ENCODE peak calls at places on chromosomes 4 and X, in nine cellular contexts. One of them, this sample, is unnamed.

GRCh38 chrX:68784816-68785215 is 44.0 kb upstream of the EFNB1 start:
- DNase-seq in suprapubic skin: no peak
- DNase-seq in brain microvascular endothelial cell: no peak
- DNase-seq in HL-60: no peak
- DNase-seq in fibroblast of the aortic adventitia: no peak
- DNase-seq in tibial nerve: no peak
- DNase-seq in AG09309: no peak
- DNase-seq in lung: no peak
- DNase-seq in AG04450: no peak
- DNase-seq in this sample: no peak

GRCh38 chr4:25585901-25586523 is 69.6 kb upstream of the SLC34A2 start:
- DNase-seq in AG04450: no peak
- DNase-seq in brain microvascular endothelial cell: no peak
- DNase-seq in tibial nerve: no peak
- DNase-seq in lung: no peak
- DNase-seq in HL-60: no peak
- DNase-seq in fibroblast of the aortic adventitia: no peak
- DNase-seq in AG09309: no peak
- DNase-seq in suprapubic skin: no peak
- DNase-seq in this sample: no peak

GRCh38 chr4:13888112-13888511 is 260.6 kb upstream of the BOD1L1 start:
- DNase-seq in brain microvascular endothelial cell: peak; percentile 83
- DNase-seq in HL-60: no peak
- DNase-seq in lung: no peak
- DNase-seq in tibial nerve: no peak
- DNase-seq in fibroblast of the aortic adventitia: peak; percentile 94
- DNase-seq in AG04450: peak; percentile 73
- DNase-seq in suprapubic skin: no peak
- DNase-seq in AG09309: peak; percentile 82
- DNase-seq in this sample: peak; percentile 88

GRCh38 chr4:158805628-158806471 is 37.0 kb downstream of the FNIP2 start:
- DNase-seq in lung: peak; percentile 45
- DNase-seq in HL-60: peak; percentile 76
- DNase-seq in tibial nerve: no peak
- DNase-seq in brain microvascular endothelial cell: no peak
- DNase-seq in AG09309: no peak
- DNase-seq in suprapubic skin: no peak
- DNase-seq in fibroblast of the aortic adventitia: no peak
- DNase-seq in AG04450: no peak
- DNase-seq in this sample: no peak

GRCh38 chr4:118381902-118382301 is 29.1 kb upstream of the PRSS12 start:
- DNase-seq in AG09309: no peak
- DNase-seq in suprapubic skin: no peak
- DNase-seq in fibroblast of the aortic adventitia: no peak
- DNase-seq in tibial nerve: no peak
- DNase-seq in brain microvascular endothelial cell: no peak
- DNase-seq in AG04450: no peak
- DNase-seq in lung: no peak
- DNase-seq in HL-60: no peak
- DNase-seq in this sample: no peak

GRCh38 chrX:43707812-43708548 is 51.9 kb downstream of the MAOA start:
- DNase-seq in AG04450: no peak
- DNase-seq in fibroblast of the aortic adventitia: peak; percentile 15
- DNase-seq in AG09309: no peak
- DNase-seq in tibial nerve: peak; percentile 19
- DNase-seq in lung: peak; percentile 69
- DNase-seq in suprapubic skin: no peak
- DNase-seq in HL-60: no peak
- DNase-seq in brain microvascular endothelial cell: no peak
- DNase-seq in this sample: no peak

GRCh38 chr4:155822572-155822971 is 43.5 kb downstream of the ASIC5 start:
- DNase-seq in tibial nerve: no peak
- DNase-seq in brain microvascular endothelial cell: no peak
- DNase-seq in HL-60: no peak
- DNase-seq in AG09309: no peak
- DNase-seq in suprapubic skin: no peak
- DNase-seq in fibroblast of the aortic adventitia: peak; percentile 15
- DNase-seq in lung: no peak
- DNase-seq in AG04450: no peak
- DNase-seq in this sample: no peak

GRCh38 chrX:21907250-21907649 is 33.3 kb upstream of the SMS start:
- DNase-seq in AG09309: no peak
- DNase-seq in AG04450: no peak
- DNase-seq in tibial nerve: no peak
- DNase-seq in fibroblast of the aortic adventitia: peak; percentile 70
- DNase-seq in lung: no peak
- DNase-seq in brain microvascular endothelial cell: no peak
- DNase-seq in HL-60: no peak
- DNase-seq in suprapubic skin: no peak
- DNase-seq in this sample: no peak

GRCh38 chrX:49041683-49042529 is 1.3 kb downstream of the TFE3 start:
- DNase-seq in lung: no peak
- DNase-seq in HL-60: peak; percentile 24
- DNase-seq in brain microvascular endothelial cell: peak; percentile 39
- DNase-seq in AG04450: peak; percentile 29
- DNase-seq in tibial nerve: no peak
- DNase-seq in AG09309: peak; percentile 25
- DNase-seq in fibroblast of the aortic adventitia: peak; percentile 59
- DNase-seq in suprapubic skin: no peak
- DNase-seq in this sample: no peak

GRCh38 chrX:65744965-65745364 is 77.5 kb downstream of the MSN start:
- DNase-seq in lung: no peak
- DNase-seq in fibroblast of the aortic adventitia: peak; percentile 72
- DNase-seq in AG09309: no peak
- DNase-seq in brain microvascular endothelial cell: no peak
- DNase-seq in HL-60: no peak
- DNase-seq in AG04450: no peak
- DNase-seq in suprapubic skin: no peak
- DNase-seq in tibial nerve: no peak
- DNase-seq in this sample: no peak

GRCh38 chr4:2793578-2793919 is 664 bp downstream of the SH3BP2 start:
- DNase-seq in suprapubic skin: peak; percentile 82
- DNase-seq in brain microvascular endothelial cell: no peak
- DNase-seq in fibroblast of the aortic adventitia: peak; percentile 56
- DNase-seq in HL-60: no peak
- DNase-seq in AG04450: no peak
- DNase-seq in tibial nerve: peak; percentile 12
- DNase-seq in AG09309: no peak
- DNase-seq in lung: no peak
- DNase-seq in this sample: no peak

GRCh38 chr4:145740796-145741195 is 60.9 kb downstream of the C4orf51 start:
- DNase-seq in HL-60: no peak
- DNase-seq in brain microvascular endothelial cell: no peak
- DNase-seq in fibroblast of the aortic adventitia: no peak
- DNase-seq in lung: no peak
- DNase-seq in suprapubic skin: no peak
- DNase-seq in AG09309: no peak
- DNase-seq in tibial nerve: no peak
- DNase-seq in AG04450: no peak
- DNase-seq in this sample: no peak

GRCh38 chrX:13024911-13025454 is 19.4 kb downstream of the FAM9C start:
- DNase-seq in suprapubic skin: no peak
- DNase-seq in tibial nerve: no peak
- DNase-seq in HL-60: no peak
- DNase-seq in AG09309: no peak
- DNase-seq in AG04450: no peak
- DNase-seq in fibroblast of the aortic adventitia: no peak
- DNase-seq in brain microvascular endothelial cell: no peak
- DNase-seq in lung: no peak
- DNase-seq in this sample: no peak

GRCh38 chrX:39850630-39851152 is 247.1 kb downstream of the BCOR start:
- DNase-seq in tibial nerve: no peak
- DNase-seq in suprapubic skin: no peak
- DNase-seq in AG09309: peak; percentile 37
- DNase-seq in lung: no peak
- DNase-seq in fibroblast of the aortic adventitia: peak; percentile 59
- DNase-seq in AG04450: peak; percentile 11
- DNase-seq in HL-60: peak; percentile 72
- DNase-seq in brain microvascular endothelial cell: peak; percentile 28
- DNase-seq in this sample: no peak

DNA sequence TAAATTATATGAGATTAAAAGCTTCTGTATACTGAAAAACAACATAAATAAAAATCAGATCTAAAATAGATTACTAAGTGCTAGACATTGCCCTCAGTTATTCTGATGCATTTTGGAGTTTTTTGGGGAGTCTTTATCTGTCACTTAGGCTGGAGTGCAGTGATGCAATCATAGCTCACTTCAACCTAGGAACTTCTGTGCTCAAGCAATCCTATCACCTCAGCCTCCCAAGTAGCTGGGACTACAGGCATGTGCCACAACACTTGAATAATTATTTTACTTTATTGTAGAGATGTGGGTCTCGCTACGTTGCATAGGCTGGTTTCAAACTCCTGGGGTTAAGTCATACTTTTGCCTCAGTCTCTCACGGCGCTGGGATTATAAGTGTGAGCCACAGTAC is 31.7 kb downstream of the HSD17B11 start:
- DNase-seq in fibroblast of the aortic adventitia: no peak
- DNase-seq in brain microvascular endothelial cell: no peak
- DNase-seq in lung: no peak
- DNase-seq in AG09309: no peak
- DNase-seq in suprapubic skin: no peak
- DNase-seq in HL-60: no peak
- DNase-seq in AG04450: no peak
- DNase-seq in tibial nerve: no peak
- DNase-seq in this sample: no peak
- H3K4me3 ChIP-seq in fibroblast of the aortic adventitia: no peak overlapping the region
- H3K4me3 ChIP-seq in brain microvascular endothelial cell: no peak overlapping the region
- H3K4me3 ChIP-seq in lung: no peak overlapping the region
- H3K4me3 ChIP-seq in AG09309: no peak overlapping the region
- H3K4me3 ChIP-seq in suprapubic skin: no peak overlapping the region
- H3K4me3 ChIP-seq in HL-60: no peak overlapping the region
- H3K4me3 ChIP-seq in AG04450: no peak overlapping the region
- H3K4me3 ChIP-seq in tibial nerve: no peak overlapping the region
- H3K4me3 ChIP-seq in this sample: no peak overlapping the region

DNA sequence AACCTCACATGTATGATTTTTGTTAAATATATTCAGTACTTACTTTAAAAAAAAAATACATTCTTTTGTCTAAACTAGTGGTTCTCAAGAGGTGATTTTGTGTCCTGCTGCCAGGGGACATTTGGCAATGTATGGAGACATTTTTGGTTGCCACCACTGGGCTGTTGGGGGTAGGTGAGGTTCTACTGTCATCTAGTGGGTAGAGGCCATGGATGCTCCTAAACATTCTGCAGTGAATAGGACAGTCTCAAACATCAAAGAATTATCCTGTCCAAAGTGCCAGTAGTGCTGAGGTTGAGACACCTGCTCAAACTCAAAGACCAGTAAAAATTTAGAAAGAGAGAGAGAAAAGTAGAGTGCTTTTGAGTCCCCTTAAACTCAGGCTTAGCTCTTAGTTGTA is 32.9 kb upstream of the PGM2 start:
- DNase-seq in AG04450: no peak
- DNase-seq in AG09309: no peak
- DNase-seq in fibroblast of the aortic adventitia: peak; percentile 25
- DNase-seq in lung: peak; percentile 39
- DNase-seq in tibial nerve: no peak
- DNase-seq in brain microvascular endothelial cell: peak; percentile 13
- DNase-seq in HL-60: no peak
- DNase-seq in suprapubic skin: no peak
- DNase-seq in this sample: no peak
- TF ChIP-seq CTCF in AG04450: peak; percentile 61
- TF ChIP-seq CTCF in AG09309: peak; percentile 69
- TF ChIP-seq CTCF in fibroblast of the aortic adventitia: peak; percentile 73
- TF ChIP-seq CTCF in lung: peak; percentile 35
- TF ChIP-seq CTCF in tibial nerve: peak; percentile 34
- TF ChIP-seq CTCF in brain microvascular endothelial cell: peak; percentile 70
- TF ChIP-seq CTCF in HL-60: peak; percentile 75
- TF ChIP-seq CTCF in suprapubic skin: peak; percentile 41
- TF ChIP-seq CTCF in this sample: peak; percentile 40

GRCh38 chrX:70421618-70422017 is 1.5 kb upstream of the GDPD2 start:
- DNase-seq in fibroblast of the aortic adventitia: no peak
- DNase-seq in brain microvascular endothelial cell: no peak
- DNase-seq in AG04450: no peak
- DNase-seq in tibial nerve: no peak
- DNase-seq in suprapubic skin: no peak
- DNase-seq in lung: no peak
- DNase-seq in AG09309: no peak
- DNase-seq in HL-60: no peak
- DNase-seq in this sample: no peak

GRCh38 chrX:70422886-70423336 is at the start of gene GDPD2:
- DNase-seq in AG04450: no peak
- DNase-seq in fibroblast of the aortic adventitia: peak; percentile 35
- DNase-seq in lung: no peak
- DNase-seq in brain microvascular endothelial cell: no peak
- DNase-seq in HL-60: no peak
- DNase-seq in tibial nerve: no peak
- DNase-seq in AG09309: no peak
- DNase-seq in suprapubic skin: no peak
- DNase-seq in this sample: no peak

GRCh38 chrX:70426286-70427278 is 3.5 kb downstream of the GDPD2 start:
- DNase-seq in tibial nerve: no peak
- DNase-seq in suprapubic skin: no peak
- DNase-seq in HL-60: no peak
- DNase-seq in AG04450: no peak
- DNase-seq in lung: no peak
- DNase-seq in fibroblast of the aortic adventitia: no peak
- DNase-seq in brain microvascular endothelial cell: no peak
- DNase-seq in AG09309: no peak
- DNase-seq in this sample: no peak

GRCh38 chrX:70424801-70425200 is 1.7 kb downstream of the GDPD2 start:
- DNase-seq in AG04450: no peak
- DNase-seq in brain microvascular endothelial cell: no peak
- DNase-seq in tibial nerve: no peak
- DNase-seq in suprapubic skin: no peak
- DNase-seq in AG09309: no peak
- DNase-seq in fibroblast of the aortic adventitia: no peak
- DNase-seq in HL-60: no peak
- DNase-seq in lung: no peak
- DNase-seq in this sample: no peak

DNA sequence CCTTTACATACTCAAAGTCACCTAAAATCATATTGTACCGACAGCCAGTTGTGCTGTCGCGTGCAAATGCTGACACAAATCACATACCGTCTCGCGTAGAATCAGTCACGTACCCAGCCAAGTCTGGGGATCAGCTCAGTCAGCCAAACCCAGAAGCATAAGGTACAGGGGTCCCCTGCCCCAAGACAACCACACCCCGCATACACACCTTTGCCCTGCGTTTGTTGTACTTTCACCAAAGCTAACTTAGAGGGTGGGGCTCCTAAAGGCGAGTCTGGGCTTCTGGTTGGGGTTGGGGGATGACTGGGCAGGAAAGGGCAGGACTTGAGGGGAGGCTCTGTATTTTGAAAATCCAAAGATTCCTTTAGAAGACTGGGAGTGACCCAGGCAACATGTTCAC is 823 bp downstream of the GDPD2 start:
- DNase-seq in lung: no peak
- DNase-seq in AG09309: no peak
- DNase-seq in tibial nerve: no peak
- DNase-seq in brain microvascular endothelial cell: no peak
- DNase-seq in AG04450: no peak
- DNase-seq in HL-60: no peak
- DNase-seq in suprapubic skin: no peak
- DNase-seq in fibroblast of the aortic adventitia: no peak
- DNase-seq in this sample: no peak
- H3K4me3 ChIP-seq in lung: no peak overlapping the region
- H3K4me3 ChIP-seq in AG09309: no peak overlapping the region
- H3K4me3 ChIP-seq in tibial nerve: no peak overlapping the region
- H3K4me3 ChIP-seq in brain microvascular endothelial cell: no peak overlapping the region
- H3K4me3 ChIP-seq in AG04450: no peak overlapping the region
- H3K4me3 ChIP-seq in HL-60: no peak overlapping the region
- H3K4me3 ChIP-seq in suprapubic skin: peak overlapping the region; percentile 10
- H3K4me3 ChIP-seq in fibroblast of the aortic adventitia: no peak overlapping the region
- H3K4me3 ChIP-seq in this sample: no peak overlapping the region

GRCh38 chrX:358651-359143 is 28.0 kb downstream of the PPP2R3B start:
- DNase-seq in HL-60: no peak
- DNase-seq in suprapubic skin: no peak
- DNase-seq in AG04450: no peak
- DNase-seq in brain microvascular endothelial cell: no peak
- DNase-seq in AG09309: no peak
- DNase-seq in fibroblast of the aortic adventitia: no peak
- DNase-seq in tibial nerve: no peak
- DNase-seq in lung: no peak
- DNase-seq in this sample: no peak
- TF ChIP-seq CTCF in HL-60: no peak
- TF ChIP-seq CTCF in suprapubic skin: no peak
- TF ChIP-seq CTCF in AG04450: no peak
- TF ChIP-seq CTCF in brain microvascular endothelial cell: no peak
- TF ChIP-seq CTCF in AG09309: no peak
- TF ChIP-seq CTCF in fibroblast of the aortic adventitia: no peak
- TF ChIP-seq CTCF in tibial nerve: no peak
- TF ChIP-seq CTCF in lung: no peak
- TF ChIP-seq CTCF in this sample: no peak